ENCODE peak calls at places on chromosomes 7 and 10, in four cellular contexts. G is fibroblast of lung, H is AG10803, E is fibroblast of mammary gland. S is an unnamed sample.

GRCh38 chr7:54394877-54395276 is 147.3 kb upstream of the VSTM2A start:
- DNase-seq in H (no peak), G (no peak), E (no peak), S (no peak)

GRCh38 chr10:102492344-102492939 is 10.1 kb downstream of the ACTR1A start:
- DNase-seq in G (no peak), H (no peak), E (no peak), S (no peak)

GRCh38 chr7:44183386-44183785 is 5.9 kb downstream of the GCK start:
- DNase-seq in H (no peak), G (no peak), E (no peak), S (no peak)

GRCh38 chr10:100370976-100371706 is 24.1 kb downstream of the SCD start:
- DNase-seq in H (peak; percentile 79), G (peak; percentile 94), E (peak; percentile 90), S (peak; percentile 92)

GRCh38 chr7:8724080-8724718 is 290.8 kb downstream of the NXPH1 start:
- DNase-seq in E (no peak), H (no peak), G (no peak), S (no peak)

GRCh38 chr7:17679427-17679826 is 260.9 kb downstream of the SNX13 start:
- DNase-seq in H (peak; percentile 85), E (peak; percentile 94), G (peak; percentile 74), S (peak; percentile 83)

GRCh38 chr7:127857464-127857841 is 173.8 kb downstream of the LRRC4 start:
- DNase-seq in G (no peak), H (no peak), E (no peak), S (no peak)

GRCh38 chr7:2314209-2314955 is at the start of gene SNX8:
- DNase-seq in G (peak; percentile 77), E (peak; percentile 75), H (peak; percentile 77), S (peak; percentile 77)

GRCh38 chr7:2691223-2691818 is 3.3 kb downstream of the AMZ1 start:
- DNase-seq in G (no peak), H (no peak), E (no peak), S (no peak)

GRCh38 chr10:100972904-100973535 is 3.7 kb downstream of the SEMA4G start:
- DNase-seq in E (no peak), G (no peak), H (no peak), S (no peak)

GRCh38 chr10:100442548-100442947 is 20.3 kb upstream of the WNT8B start:
- DNase-seq in H (no peak), G (no peak), E (no peak), S (no peak)

GRCh38 chr7:99562832-99563231 is 4.4 kb downstream of the ZNF655 start:
- DNase-seq in H (peak; percentile 99), E (peak; percentile 100), G (peak; percentile 100), S (peak; percentile 98)

GRCh38 chr7:80830000-80830399 is 88.9 kb downstream of the SEMA3C start:
- DNase-seq in H (no peak), G (no peak), E (no peak), S (no peak)

GRCh38 chr10:95864906-95865813 is 42.6 kb upstream of the CC2D2B start:
- DNase-seq in E (peak; percentile 85), G (peak; percentile 75), H (peak; percentile 86), S (peak; percentile 86)

GRCh38 chr7:131637846-131638245 is 81.4 kb upstream of the PODXL start:
- DNase-seq in G (no peak), H (no peak), E (no peak), S (no peak)

GRCh38 chr10:79468015-79468560 is 22.7 kb upstream of the ZCCHC24 start:
- DNase-seq in E (no peak), G (no peak), H (no peak), S (no peak)

GRCh38 chr7:50711271-50712175 is 71.2 kb downstream of the GRB10 start:
- DNase-seq in H (peak; percentile 29), E (peak; percentile 58), G (peak; percentile 36), S (peak; percentile 55)

GRCh38 chr7:39510738-39511372 is 55.3 kb upstream of the YAE1 start:
- DNase-seq in H (no peak), G (peak; percentile 81), E (peak; percentile 29), S (peak; percentile 38)

GRCh38 chr7:138895700-138896099 is 85.5 kb downstream of the KIAA1549 start:
- DNase-seq in E (no peak), G (no peak), H (no peak), S (no peak)

GRCh38 chr7:138904122-138904435 is 77.1 kb downstream of the KIAA1549 start:
- DNase-seq in G (no peak), E (no peak), H (no peak), S (no peak)

GRCh38 chr7:138902156-138902555 is 79.0 kb downstream of the KIAA1549 start:
- DNase-seq in G (no peak), E (no peak), H (no peak), S (no peak)

GRCh38 chr7:138898255-138898654 is 82.9 kb downstream of the KIAA1549 start:
- DNase-seq in H (no peak), G (no peak), E (no peak), S (no peak)

GRCh38 chr7:138900040-138900828 is 81.0 kb downstream of the KIAA1549 start:
- DNase-seq in G (peak; percentile 75), E (peak; percentile 68), H (no peak), S (no peak)
- H3K4me3 ChIP-seq in G (no peak overlapping the region), E (no peak overlapping the region), H (no peak overlapping the region), S (no peak overlapping the region)

DNA sequence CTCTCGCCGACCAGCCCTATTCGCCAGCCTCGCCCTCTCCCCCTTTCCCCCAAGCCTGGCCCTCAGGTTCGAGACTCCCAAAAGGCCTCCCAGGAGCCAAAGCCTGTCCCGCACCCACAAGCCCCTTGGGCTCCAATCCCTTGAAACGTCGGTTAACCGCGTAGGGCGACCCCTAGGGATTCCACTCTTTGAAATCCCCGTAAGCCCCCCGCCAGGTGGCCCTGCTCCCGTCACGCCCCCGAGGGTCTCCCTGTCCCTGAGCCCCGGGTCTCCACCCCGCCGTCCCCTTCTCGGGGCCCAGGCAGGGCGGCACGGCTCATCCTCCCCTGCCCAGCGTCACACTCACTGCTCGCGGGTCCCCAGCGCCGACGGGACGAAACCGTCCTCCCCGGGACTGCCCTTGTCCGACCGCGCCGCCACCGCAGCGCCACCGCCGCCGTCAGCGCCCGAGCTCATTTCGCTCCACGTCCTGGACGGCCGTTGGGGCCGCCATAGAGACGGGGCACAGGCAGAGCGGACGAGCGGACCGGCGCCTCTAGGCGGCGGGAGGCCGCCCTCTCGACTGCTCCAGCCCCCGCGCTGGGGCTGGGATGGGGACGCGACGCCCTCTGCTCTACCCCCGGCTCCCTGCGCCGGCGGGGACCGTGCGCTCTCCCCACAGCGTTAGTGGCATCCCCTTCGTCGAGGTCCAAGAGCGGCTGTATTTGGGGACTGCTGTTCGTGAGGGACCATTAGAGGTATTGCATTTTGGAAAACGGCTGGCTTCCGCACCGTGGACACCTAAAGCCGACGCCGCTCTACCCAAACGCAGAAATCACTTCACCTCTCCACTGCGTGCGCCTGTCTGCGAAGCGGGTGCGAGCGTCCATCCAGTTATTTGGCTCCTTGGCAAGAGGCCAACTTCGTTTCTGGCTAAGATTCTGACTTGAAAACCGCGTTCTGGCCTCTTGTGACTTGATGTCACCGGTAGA is at the start of gene EEF1AKMT2:
- DNase-seq in H (peak; percentile 83), G (peak; percentile 84), E (peak; percentile 80), S (peak; percentile 83)
- TF ChIP-seq CTCF in H (no peak), G (peak; percentile 7), E (no peak), S (peak; percentile 49)

DNA sequence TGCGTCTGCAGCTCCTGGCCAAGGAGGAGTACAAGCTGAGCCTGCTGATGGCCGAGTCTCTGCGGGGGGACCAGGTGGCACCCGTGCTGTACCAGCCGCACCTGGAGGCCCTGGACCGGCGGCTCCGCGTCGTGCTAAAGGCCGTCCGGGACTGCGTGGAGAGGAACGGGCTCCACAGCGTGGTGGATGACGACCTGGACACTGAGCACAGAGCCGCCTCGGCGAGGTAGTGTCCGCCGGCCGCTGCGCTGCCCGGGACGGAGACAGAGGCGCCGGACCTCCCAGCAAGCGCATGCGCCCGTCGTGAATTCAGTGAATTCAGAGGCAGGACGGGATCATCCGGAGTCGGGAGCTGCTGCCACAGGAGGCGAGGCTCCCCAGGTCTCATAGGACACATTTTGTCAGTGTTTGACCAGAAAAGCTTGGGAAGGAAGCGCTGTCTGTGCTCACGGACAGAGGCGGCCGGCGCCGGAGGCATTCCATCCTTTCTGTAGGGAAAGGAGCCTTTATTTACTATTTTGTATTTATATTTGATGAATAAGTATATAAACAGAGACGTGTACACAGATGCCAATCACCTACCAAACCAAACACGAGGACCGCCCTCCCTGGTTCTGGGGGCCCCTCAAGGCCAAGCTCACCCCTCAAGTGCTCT is 30.1 kb upstream of the FOXL3 start:
- DNase-seq in H (no peak), E (no peak), G (no peak), S (no peak)
- H3K4me3 ChIP-seq in H (no peak overlapping the region), E (no peak overlapping the region), G (no peak overlapping the region), S (no peak overlapping the region)

GRCh38 chr10:15091418-15091817 is 2.8 kb upstream of the ACBD7 start:
- DNase-seq in H (no peak), G (no peak), E (no peak), S (no peak)

GRCh38 chr10:15084502-15084922 is 4.1 kb downstream of the ACBD7 start:
- DNase-seq in H (peak; percentile 92), G (peak; percentile 99), E (peak; percentile 95), S (peak; percentile 98)

GRCh38 chr10:15092855-15093408 is 4.2 kb upstream of the RPP38 start:
- DNase-seq in E (no peak), G (no peak), H (no peak), S (no peak)

GRCh38 chr10:15083674-15084501 is 4.7 kb downstream of the ACBD7 start:
- DNase-seq in H (no peak), E (no peak), G (no peak), S (no peak)

DNA sequence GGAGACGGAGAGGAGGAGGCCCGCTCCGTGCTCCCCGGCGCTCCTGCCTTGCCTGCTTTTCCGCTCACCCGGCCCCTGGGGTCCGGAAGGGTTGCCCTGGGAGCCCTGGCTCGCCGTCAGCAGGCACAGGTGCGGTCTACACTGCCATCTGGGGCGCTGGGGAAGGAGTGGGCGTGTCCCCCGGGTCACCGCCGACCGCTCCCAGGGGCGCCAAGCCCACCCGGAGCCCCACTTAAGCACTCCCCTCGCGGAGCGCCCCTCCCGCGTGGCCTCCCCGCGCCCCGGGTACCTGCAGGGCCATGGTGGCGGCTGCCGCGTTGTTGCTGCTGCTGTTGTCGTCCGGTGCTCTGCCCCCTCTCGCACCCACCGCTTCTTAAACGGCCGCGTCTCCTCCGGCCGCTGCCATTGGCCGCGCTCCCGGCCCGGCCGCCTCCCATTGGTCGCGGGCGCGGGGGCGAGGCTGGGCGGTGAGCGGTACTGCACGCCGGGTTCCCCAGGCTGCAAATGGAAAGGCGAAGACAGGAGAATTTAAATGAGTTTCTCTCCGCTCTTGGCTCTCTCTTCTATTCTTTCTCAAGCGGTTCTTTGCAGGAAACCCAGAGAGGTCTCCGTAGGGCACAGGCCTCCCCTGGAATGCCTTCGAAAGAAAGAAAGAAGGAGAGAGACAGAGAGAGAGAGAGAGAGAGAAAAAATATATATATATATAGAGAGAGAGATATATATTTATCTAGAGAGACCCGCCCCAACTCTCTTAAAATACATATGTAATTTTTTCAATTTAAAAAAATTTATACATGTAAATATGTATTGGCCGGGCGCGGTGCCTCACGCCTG is at the start of gene ACBD7:
- DNase-seq in E (peak; percentile 56), G (peak; percentile 76), H (peak; percentile 65), S (peak; percentile 61)
- TF ChIP-seq CTCF in E (no peak), G (no peak), H (peak; percentile 21), S (peak; percentile 49)

GRCh38 chr10:132540456-132540855 is 2.9 kb downstream of the INPP5A start:
- DNase-seq in E (peak; percentile 39), H (peak; percentile 47), G (peak; percentile 57), S (peak; percentile 51)

GRCh38 chr10:132539431-132539839 is 1.8 kb downstream of the INPP5A start:
- DNase-seq in G (peak; percentile 20), E (no peak), H (no peak), S (no peak)

GRCh38 chr10:132541129-132541528 is 3.5 kb downstream of the INPP5A start:
- DNase-seq in H (no peak), E (no peak), G (no peak), S (no peak)

GRCh38 chr10:132538790-132539421 is 1.3 kb downstream of the INPP5A start:
- DNase-seq in G (no peak), H (no peak), E (no peak), S (no peak)

GRCh38 chr10:132539894-132540293 is 2.3 kb downstream of the INPP5A start:
- DNase-seq in G (peak; percentile 82), E (peak; percentile 66), H (peak; percentile 68), S (peak; percentile 69)
- H3K4me3 ChIP-seq in G (peak overlapping the region; percentile 91), E (no peak overlapping the region), H (peak overlapping the region; percentile 75), S (peak overlapping the region; percentile 81)

S was measured in fibroblast of the aortic adventitia.